ENCODE peak calls at places on chromosome 16, in nine cellular contexts. Q is fibroblast of villous mesenchyme, C is astrocyte of the spinal cord, L is right atrium auricular region, B is dermis microvascular lymphatic vessel endothelial cell, N is HFF-Myc, D is globus pallidus, A is AML-193, R is WTC11. U is an unnamed sample.

GRCh38 chr16:31472559-31473203 is 729 bp downstream of the TGFB1I1 start:
- DNase-seq in Q (peak; percentile 93), C (peak; percentile 95), L (peak; percentile 95), B (peak; percentile 87), N (peak; percentile 78), D (no peak), A (no peak), R (peak; percentile 93), U (peak; percentile 69)

GRCh38 chr16:2027024-2028010 is 615 bp downstream of the NHERF2 start:
- DNase-seq in Q (no peak), C (no peak), L (no peak), B (no peak), N (no peak), D (no peak), A (no peak), R (no peak), U (no peak)

GRCh38 chr16:23518435-23518891 is 8.2 kb upstream of the GGA2 start:
- DNase-seq in Q (no peak), C (peak; percentile 6), L (no peak), B (no peak), N (no peak), D (no peak), A (peak; percentile 44), R (no peak), U (no peak)

GRCh38 chr16:69408451-69408850 is 16.0 kb upstream of the CYB5B start:
- DNase-seq in Q (no peak), C (no peak), L (no peak), B (no peak), N (no peak), D (no peak), A (no peak), R (no peak), U (no peak)

GRCh38 chr16:30519120-30520049 is 7.0 kb downstream of the ZNF768 start:
- DNase-seq in Q (no peak), C (no peak), L (no peak), B (no peak), N (no peak), D (no peak), A (no peak), R (no peak), U (no peak)

GRCh38 chr16:67504190-67505021 is 21.1 kb upstream of the AGRP start:
- DNase-seq in Q (no peak), C (peak; percentile 40), L (no peak), B (peak; percentile 40), N (no peak), D (no peak), A (no peak), R (no peak), U (no peak)

GRCh38 chr16:89099905-89100304 is 6.3 kb downstream of the ACSF3 start:
- DNase-seq in Q (no peak), C (no peak), L (no peak), B (no peak), N (no peak), D (no peak), A (no peak), R (no peak), U (no peak)

GRCh38 chr16:82653550-82654511 is 27.1 kb downstream of the CDH13 start:
- DNase-seq in Q (peak; percentile 93), C (peak; percentile 91), L (no peak), B (peak; percentile 69), N (peak; percentile 97), D (no peak), A (peak; percentile 12), R (no peak), U (no peak)

GRCh38 chr16:19363741-19364140 is 53.9 kb upstream of the TMC5 start:
- DNase-seq in Q (no peak), C (no peak), L (no peak), B (no peak), N (no peak), D (peak; percentile 24), A (no peak), R (no peak), U (no peak)

GRCh38 chr16:63617047-63617989 is 1504.5 kb downstream of the CDH11 start:
- DNase-seq in Q (no peak), C (no peak), L (no peak), B (no peak), N (no peak), D (no peak), A (no peak), R (peak; percentile 58), U (no peak)

GRCh38 chr16:57617604-57618111 is 10.8 kb upstream of the ADGRG1 start:
- DNase-seq in Q (no peak), C (no peak), L (no peak), B (no peak), N (no peak), D (no peak), A (no peak), R (peak; percentile 1), U (no peak)

GRCh38 chr16:27368358-27368722 is 33.6 kb upstream of the IL21R start:
- DNase-seq in Q (no peak), C (no peak), L (no peak), B (no peak), N (no peak), D (no peak), A (no peak), R (no peak), U (no peak)

GRCh38 chr16:63614421-63614820 is 1507.4 kb downstream of the CDH11 start:
- DNase-seq in Q (no peak), C (peak; percentile 46), L (no peak), B (no peak), N (no peak), D (no peak), A (no peak), R (no peak), U (no peak)

GRCh38 chr16:87874639-87875472 is 5.5 kb upstream of the SLC7A5 start:
- DNase-seq in Q (no peak), C (no peak), L (no peak), B (no peak), N (no peak), D (no peak), A (no peak), R (peak; percentile 55), U (no peak)

GRCh38 chr16:81808933-81809480 is 29.9 kb downstream of the PLCG2 start:
- DNase-seq in Q (no peak), C (no peak), L (no peak), B (no peak), N (no peak), D (no peak), A (no peak), R (no peak), U (no peak)

GRCh38 chr16:77581706-77582105 is 140.6 kb upstream of the NUDT7 start:
- DNase-seq in Q (peak; percentile 71), C (peak; percentile 34), L (no peak), B (no peak), N (no peak), D (no peak), A (no peak), R (no peak), U (no peak)

GRCh38 chr16:89971495-89972243 is 23.1 kb downstream of the DEF8 start:
- DNase-seq in Q (peak; percentile 1), C (peak; percentile 3), L (no peak), B (no peak), N (no peak), D (no peak), A (no peak), R (peak; percentile 25), U (no peak)

GRCh38 chr16:57123216-57123968 is 31.0 kb downstream of the CPNE2 start:
- DNase-seq in Q (no peak), C (no peak), L (no peak), B (no peak), N (no peak), D (no peak), A (peak; percentile 63), R (no peak), U (no peak)

GRCh38 chr16:86931410-86931941 is 353.1 kb downstream of the FOXL1 start:
- DNase-seq in Q (peak; percentile 89), C (peak; percentile 70), L (peak; percentile 80), B (peak; percentile 91), N (no peak), D (no peak), A (no peak), R (no peak), U (no peak)

GRCh38 chr16:19137201-19137601 is 23.4 kb downstream of the ITPRIPL2 start:
- DNase-seq in Q (peak; percentile 81), C (peak; percentile 62), L (no peak), B (no peak), N (no peak), D (no peak), A (no peak), R (no peak), U (no peak)

GRCh38 chr16:53530046-53530445 is 27.0 kb upstream of the AKTIP start:
- DNase-seq in Q (no peak), C (no peak), L (no peak), B (no peak), N (no peak), D (no peak), A (no peak), R (no peak), U (no peak)

GRCh38 chr16:65621640-65622039 is 499.8 kb upstream of the CDH11 start:
- DNase-seq in Q (no peak), C (no peak), L (no peak), B (no peak), N (no peak), D (no peak), A (no peak), R (no peak), U (no peak)

GRCh38 chr16:27822529-27823437 is 240.7 kb downstream of the GSG1L start:
- DNase-seq in Q (no peak), C (no peak), L (no peak), B (no peak), N (no peak), D (no peak), A (no peak), R (no peak), U (no peak)

GRCh38 chr16:56347670-56348069 is 77.7 kb downstream of the AMFR start:
- DNase-seq in Q (no peak), C (no peak), L (no peak), B (no peak), N (no peak), D (no peak), A (no peak), R (no peak), U (no peak)

GRCh38 chr16:89678258-89678657 is 8.2 kb upstream of the CDK10 start:
- DNase-seq in Q (no peak), C (no peak), L (no peak), B (no peak), N (no peak), D (no peak), A (no peak), R (no peak), U (no peak)

GRCh38 chr16:57600048-57600835 is 28.2 kb upstream of the ADGRG1 start:
- DNase-seq in Q (no peak), C (peak; percentile 26), L (no peak), B (peak; percentile 31), N (no peak), D (no peak), A (no peak), R (peak; percentile 84), U (no peak)

GRCh38 chr16:89658221-89658879 is 714 bp downstream of the SPATA33 start:
- DNase-seq in Q (peak; percentile 18), C (no peak), L (no peak), B (no peak), N (no peak), D (no peak), A (no peak), R (no peak), U (no peak)

GRCh38 chr16:3086596-3087242 is 12.4 kb downstream of the ZSCAN10 start:
- DNase-seq in Q (no peak), C (no peak), L (no peak), B (no peak), N (no peak), D (no peak), A (no peak), R (no peak), U (no peak)

GRCh38 chr16:47940466-47940865 is 215.3 kb downstream of the ABCC12 start:
- DNase-seq in Q (no peak), C (no peak), L (no peak), B (no peak), N (no peak), D (no peak), A (no peak), R (no peak), U (no peak)

GRCh38 chr16:75455677-75456076 is 8.8 kb downstream of the TMEM170A start:
- DNase-seq in Q (no peak), C (no peak), L (no peak), B (no peak), N (no peak), D (no peak), A (no peak), R (no peak), U (no peak)

GRCh38 chr16:66366433-66367299 is at the start of gene CDH5:
- DNase-seq in Q (no peak), C (peak; percentile 25), L (peak; percentile 81), B (peak; percentile 83), N (no peak), D (no peak), A (no peak), R (no peak), U (no peak)

U was measured in smooth muscle cell of the brain vasculature.